ENCODE peak calls at places on chromosomes 3 and 15, in six cellular contexts. G, O, H, Q, V and M are unnamed samples.

GRCh38 chr3:188899887-188900286 is 271.9 kb upstream of the TPRG1 start:
- DNase-seq in G (peak; percentile 56), O (no peak), H (no peak), Q (no peak), V (no peak), M (no peak)

GRCh38 chr3:14324224-14324944 is 78.0 kb upstream of the SLC6A6 start:
- DNase-seq in G (no peak), O (no peak), H (no peak), Q (no peak), V (no peak), M (no peak)

GRCh38 chr3:20529911-20530310 is 343.9 kb upstream of the SGO1 start:
- DNase-seq in G (no peak), O (no peak), H (no peak), Q (no peak), V (no peak), M (no peak)

GRCh38 chr3:118637866-118638265 is 396.8 kb downstream of the IGSF11 start:
- DNase-seq in G (no peak), O (no peak), H (no peak), Q (no peak), V (no peak), M (no peak)

GRCh38 chr3:108461641-108462040 is 48.8 kb downstream of the MYH15 start:
- DNase-seq in G (no peak), O (no peak), H (no peak), Q (no peak), V (no peak), M (no peak)

GRCh38 chr3:71132995-71133730 is 450.4 kb downstream of the FOXP1 start:
- DNase-seq in G (no peak), O (no peak), H (no peak), Q (no peak), V (no peak), M (no peak)

GRCh38 chr15:95843241-95843851 is 487.2 kb upstream of the NR2F2 start:
- DNase-seq in G (no peak), O (no peak), H (no peak), Q (peak; percentile 91), V (peak; percentile 16), M (peak; percentile 18)

GRCh38 chr3:22735373-22735772 is 467.8 kb upstream of the UBE2E2 start:
- DNase-seq in G (peak; percentile 36), O (no peak), H (no peak), Q (no peak), V (no peak), M (no peak)

DNA sequence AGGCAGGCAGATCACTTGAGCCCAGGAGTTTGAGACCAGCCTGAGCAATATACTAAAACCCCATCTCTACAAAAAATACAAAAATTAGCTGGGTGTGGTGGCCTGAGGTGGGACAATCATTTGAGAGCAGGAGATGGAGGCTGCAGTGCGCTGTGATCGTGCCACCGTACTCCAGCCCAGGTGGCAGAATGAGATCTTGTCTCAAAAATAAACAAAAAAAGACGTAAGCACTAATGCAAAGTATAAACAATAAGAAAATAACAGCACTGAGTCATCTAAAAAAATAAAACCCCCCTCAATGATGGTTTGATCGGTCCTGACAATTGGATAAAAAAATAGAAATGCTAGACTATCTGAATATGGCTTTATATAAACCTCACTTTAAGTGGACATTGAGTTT is 3.6 kb downstream of the PPP1R2 start:
- DNase-seq in G (no peak), O (no peak), H (no peak), Q (no peak), V (no peak), M (no peak)
- H3K4me3 ChIP-seq in G (no peak overlapping the region), O (no peak overlapping the region), H (no peak overlapping the region), Q (no peak overlapping the region), V (no peak overlapping the region), M (no peak overlapping the region)

GRCh38 chr15:57379487-57379886 is 3.2 kb downstream of the CGNL1 start:
- DNase-seq in G (no peak), O (no peak), H (no peak), Q (no peak), V (no peak), M (no peak)

GRCh38 chr15:57380854-57381253 is 4.5 kb downstream of the CGNL1 start:
- DNase-seq in G (no peak), O (no peak), H (no peak), Q (no peak), V (no peak), M (no peak)

GRCh38 chr15:57376695-57377477 is 581 bp downstream of the CGNL1 start:
- DNase-seq in G (peak; percentile 34), O (peak; percentile 57), H (peak; percentile 77), Q (no peak), V (no peak), M (no peak)

GRCh38 chr15:57375827-57376694 is at the start of gene CGNL1:
- DNase-seq in G (peak; percentile 60), O (peak; percentile 63), H (peak; percentile 71), Q (no peak), V (no peak), M (no peak)

DNA sequence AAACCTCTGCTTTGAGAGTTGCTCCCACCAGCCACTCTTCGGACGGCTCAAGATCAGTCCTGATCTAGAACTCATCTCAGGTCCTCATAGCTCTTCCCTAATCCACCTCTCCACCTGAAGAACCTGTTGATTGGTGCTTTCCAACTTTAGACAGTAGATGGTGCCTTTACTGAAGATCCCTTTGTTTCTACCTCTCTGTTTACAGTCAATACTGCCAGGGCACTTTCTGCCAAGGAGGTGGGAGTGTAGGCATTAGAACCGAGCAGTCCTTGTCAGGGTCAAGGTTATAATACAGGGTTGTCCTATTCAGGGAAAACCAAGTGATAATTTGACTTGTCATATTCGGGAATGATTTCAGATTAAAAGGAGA is 1.2 kb downstream of the CGNL1 start:
- DNase-seq in G (no peak), O (no peak), H (no peak), Q (no peak), V (no peak), M (no peak)
- TF ChIP-seq CTCF in G (no peak), O (no peak), H (peak; percentile 30), Q (no peak), V (no peak), M (no peak)

DNA sequence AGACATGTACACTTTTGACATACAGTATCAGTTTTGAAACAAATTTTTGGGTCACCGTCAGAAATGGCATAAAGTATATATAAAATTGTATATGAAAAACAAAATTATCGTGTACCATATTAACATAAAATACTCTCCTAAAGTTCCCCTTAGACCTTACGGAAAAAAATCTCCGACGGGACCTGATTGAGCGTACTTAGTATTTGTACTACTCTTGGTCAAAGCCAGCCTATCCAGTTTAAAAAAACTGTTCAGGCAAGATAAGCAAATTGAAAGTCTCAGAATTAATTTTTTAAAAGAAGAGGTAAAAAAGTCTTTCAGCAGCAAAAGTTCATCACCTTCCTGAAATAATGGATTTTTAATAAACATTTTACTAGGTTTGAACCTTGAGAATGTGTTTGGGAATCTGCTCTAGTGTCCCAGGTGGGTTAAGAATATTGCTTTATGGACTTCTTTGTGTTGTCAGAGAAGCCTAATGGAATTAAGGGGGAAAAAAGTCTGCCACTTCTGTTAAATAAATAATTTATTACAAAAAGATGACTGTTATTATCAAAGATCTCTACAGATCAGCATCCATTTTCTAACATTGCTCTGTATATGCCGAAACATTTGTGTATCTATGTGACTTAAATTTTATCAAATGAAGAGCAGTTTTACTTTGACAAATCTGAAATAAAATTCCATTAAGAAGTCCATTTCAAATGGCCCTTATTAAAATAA is 48.6 kb downstream of the ZBTB20 start:
- DNase-seq in G (no peak), O (no peak), H (no peak), Q (no peak), V (no peak), M (no peak)
- H3K4me3 ChIP-seq in G (no peak overlapping the region), O (peak overlapping the region; percentile 25), H (peak overlapping the region; percentile 8), Q (no peak overlapping the region), V (no peak overlapping the region), M (no peak overlapping the region)

DNA sequence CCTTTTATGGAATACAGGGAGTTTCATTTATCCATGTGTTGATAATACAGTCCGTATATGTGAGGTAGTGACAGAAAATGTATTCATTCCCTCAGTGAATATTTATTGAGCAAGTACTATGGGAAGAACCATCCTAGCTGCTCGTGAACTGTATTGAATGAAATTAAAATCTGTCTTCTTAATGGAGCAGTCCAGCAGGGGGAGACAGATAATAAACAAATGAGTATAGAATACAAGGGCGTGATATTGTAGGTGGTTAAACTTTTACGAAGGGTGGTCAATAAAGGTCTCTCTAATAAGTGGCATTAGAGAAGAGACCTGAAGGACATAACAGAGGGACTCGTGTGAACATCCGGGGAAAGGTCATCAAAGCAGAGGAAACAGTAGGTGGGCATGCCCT is 62.7 kb upstream of the OSTN start:
- DNase-seq in G (no peak), O (no peak), H (no peak), Q (no peak), V (no peak), M (no peak)
- TF ChIP-seq CTCF in G (no peak), O (no peak), H (peak; percentile 26), Q (peak; percentile 49), V (no peak), M (peak; percentile 62)

DNA sequence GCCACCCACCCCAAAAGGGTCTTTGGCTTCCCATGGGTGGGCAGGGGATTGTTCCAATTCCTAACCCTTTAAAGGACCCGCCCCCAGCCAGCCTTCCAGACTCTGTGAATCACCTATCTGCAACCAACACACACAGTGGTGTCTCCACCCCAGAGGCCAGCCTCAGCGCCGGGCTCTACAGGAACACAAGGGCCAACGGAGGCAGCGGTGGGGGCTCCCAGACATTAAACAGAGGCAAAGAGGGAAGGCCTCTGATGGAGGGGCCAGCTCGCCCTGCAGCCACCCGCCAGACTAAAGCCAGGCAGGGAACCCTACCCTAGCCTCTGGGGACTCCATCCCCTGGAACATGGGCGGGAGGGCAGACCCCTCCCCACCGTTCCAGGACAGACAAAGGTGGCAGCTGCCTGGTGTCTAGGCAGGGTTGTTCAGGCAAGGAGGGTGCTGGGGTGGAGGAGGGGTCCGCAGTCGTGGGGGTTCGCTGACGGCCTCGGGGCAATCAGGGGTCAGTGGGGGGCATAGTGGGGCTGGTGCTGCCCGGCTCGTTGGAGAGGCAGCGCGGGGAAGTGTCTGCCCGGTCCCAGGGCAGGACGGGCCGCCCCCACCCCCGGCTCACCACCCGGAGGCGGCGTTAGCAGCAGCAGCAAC is 446 bp downstream of the SHISA5 start:
- DNase-seq in G (peak; percentile 37), O (peak; percentile 61), H (peak; percentile 50), Q (peak; percentile 55), V (no peak), M (no peak)
- H3K4me3 ChIP-seq in G (peak overlapping the region; percentile 53), O (peak overlapping the region; percentile 69), H (peak overlapping the region; percentile 62), Q (peak overlapping the region; percentile 74), V (peak overlapping the region; percentile 78), M (peak overlapping the region; percentile 82)